ENCODE peak calls at places on chromosomes 7 and 10, in four cellular contexts. M is CD8-positive, alpha-beta T cell; J is NT2/D1; I is uterus. E is an unnamed sample. For H3K4me1, the result is how much of the 10 kb centered on the place peaks cover.

GRCh38 chr10:78552261-78552811 is 516.4 kb upstream of the ZMIZ1 start:
- DNase-seq in M (no peak), J (peak), I (peak), E (no peak)

GRCh38 chr7:30802812-30803211 is 31.6 kb downstream of the MINDY4 start:
- DNase-seq in M (no peak), J (no peak), I (no peak), E (no peak)

GRCh38 chr10:113187066-113187777 is 237.2 kb downstream of the TCF7L2 start:
- DNase-seq in M (no peak), J (no peak), I (no peak), E (no peak)

GRCh38 chr7:72183835-72184234 is 228.3 kb downstream of the CALN1 start:
- DNase-seq in M (no peak), J (peak), I (no peak), E (no peak)

GRCh38 chr10:47218803-47219202 is 81.2 kb upstream of the GDF10 start:
- DNase-seq in M (no peak), J (no peak), I (no peak), E (no peak)

GRCh38 chr7:71633571-71634008 is 501.6 kb downstream of the GALNT17 start:
- DNase-seq in M (no peak), J (peak), I (no peak), E (no peak)

GRCh38 chr7:103637726-103638125 is 191.7 kb upstream of the SLC26A5 start:
- DNase-seq in M (no peak), J (no peak), I (no peak), E (no peak)

GRCh38 chr10:94038024-94038423 is 44.3 kb downstream of the PLCE1 start:
- DNase-seq in M (no peak), J (no peak), I (no peak), E (no peak)

GRCh38 chr10:69086131-69086530 is 1.8 kb upstream of the SRGN start:
- DNase-seq in M (no peak), J (no peak), I (no peak), E (no peak)

GRCh38 chr7:55641273-55641691 is 69.0 kb upstream of the VOPP1 start:
- DNase-seq in M (peak), J (peak), I (peak), E (peak)

GRCh38 chr10:35640951-35641429 is 1.1 kb downstream of the FZD8 start:
- DNase-seq in M (no peak), J (no peak), I (peak), E (no peak)

GRCh38 chr7:15306286-15306685 is 255.5 kb downstream of the AGMO start:
- DNase-seq in M (no peak), J (no peak), I (no peak), E (no peak)

GRCh38 chr10:86661161-86662025 is 6.9 kb upstream of the LDB3 start:
- DNase-seq in M (no peak), J (no peak), I (no peak), E (no peak)

GRCh38 chr7:4472739-4473138 is 209.4 kb upstream of the FOXK1 start:
- DNase-seq in M (no peak), J (no peak), I (no peak), E (no peak)

GRCh38 chr7:21086688-21087087 is 300.0 kb upstream of the SP8 start:
- DNase-seq in M (no peak), J (no peak), I (no peak), E (no peak)

GRCh38 chr10:11772575-11773288 is 30.6 kb downstream of the ECHDC3 start:
- DNase-seq in M (no peak), J (no peak), I (no peak), E (no peak)

GRCh38 chr7:94297397-94297838 is 97.3 kb upstream of the COL1A2 start:
- DNase-seq in M (no peak), J (no peak), I (peak), E (no peak)

GRCh38 chr10:24449334-24449740 is 240.4 kb downstream of the KIAA1217 start:
- DNase-seq in M (no peak), J (no peak), I (no peak), E (no peak)
- H3K4me1 ChIP-seq in M (under half), J (under half), I (under half), E (under half)

GRCh38 chr10:84428711-84429110 is 100.3 kb downstream of the CCSER2 start:
- DNase-seq in M (no peak), J (no peak), I (no peak), E (no peak)

GRCh38 chr10:84427903-84428650 is 99.7 kb downstream of the CCSER2 start:
- DNase-seq in M (no peak), J (no peak), I (no peak), E (no peak)

GRCh38 chr10:84424731-84425165 is 96.4 kb downstream of the CCSER2 start:
- DNase-seq in M (peak), J (peak), I (peak), E (no peak)

GRCh38 chr10:84432891-84433290 is 104.5 kb downstream of the CCSER2 start:
- DNase-seq in M (no peak), J (no peak), I (no peak), E (no peak)

GRCh38 chr10:84429926-84430520 is 101.6 kb downstream of the CCSER2 start:
- DNase-seq in M (peak), J (peak), I (peak), E (peak)
- H3K4me1 ChIP-seq in M (under half), J (under half), I (under half), E (under half)

GRCh38 chr7:40799493-40800406 is 664.9 kb downstream of the SUGCT start:
- DNase-seq in M (no peak), J (peak), I (no peak), E (no peak)

GRCh38 chr7:40802497-40802896 is 667.7 kb downstream of the SUGCT start:
- DNase-seq in M (no peak), J (no peak), I (no peak), E (no peak)

GRCh38 chr7:40800771-40801170 is 666.0 kb downstream of the SUGCT start:
- DNase-seq in M (no peak), J (no peak), I (no peak), E (no peak)

GRCh38 chr7:40796723-40797122 is 661.9 kb downstream of the SUGCT start:
- DNase-seq in M (no peak), J (no peak), I (no peak), E (no peak)

DNA sequence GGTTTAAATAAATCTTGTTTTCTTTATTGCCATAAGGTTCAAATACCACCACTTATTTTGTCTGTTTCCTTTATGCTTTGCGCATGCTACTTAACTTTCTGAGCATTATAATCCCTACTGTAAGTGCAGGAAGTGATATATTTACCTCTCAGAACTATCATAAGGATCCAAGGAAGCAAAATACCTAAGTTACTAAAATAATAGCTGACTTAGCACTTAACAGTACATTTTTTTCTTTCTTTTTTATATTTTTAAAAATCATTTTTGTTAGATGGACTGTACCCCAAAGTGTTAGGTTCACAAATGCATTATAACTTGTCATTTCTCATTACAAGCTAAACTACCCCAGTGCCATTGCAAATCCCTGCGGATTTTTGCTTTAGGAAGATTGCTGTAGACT is 663.8 kb downstream of the SUGCT start:
- DNase-seq in M (no peak), J (no peak), I (no peak), E (no peak)
- H3K4me1 ChIP-seq in M (under half), J (under half), I (under half), E (under half)

GRCh38 chr7:158979023-158979529 is 122.7 kb downstream of the DYNC2I1 start:
- DNase-seq in M (no peak), J (no peak), I (no peak), E (no peak)
- H3K4me1 ChIP-seq in M (under half), J (under half), I (under half), E (under half)

DNA sequence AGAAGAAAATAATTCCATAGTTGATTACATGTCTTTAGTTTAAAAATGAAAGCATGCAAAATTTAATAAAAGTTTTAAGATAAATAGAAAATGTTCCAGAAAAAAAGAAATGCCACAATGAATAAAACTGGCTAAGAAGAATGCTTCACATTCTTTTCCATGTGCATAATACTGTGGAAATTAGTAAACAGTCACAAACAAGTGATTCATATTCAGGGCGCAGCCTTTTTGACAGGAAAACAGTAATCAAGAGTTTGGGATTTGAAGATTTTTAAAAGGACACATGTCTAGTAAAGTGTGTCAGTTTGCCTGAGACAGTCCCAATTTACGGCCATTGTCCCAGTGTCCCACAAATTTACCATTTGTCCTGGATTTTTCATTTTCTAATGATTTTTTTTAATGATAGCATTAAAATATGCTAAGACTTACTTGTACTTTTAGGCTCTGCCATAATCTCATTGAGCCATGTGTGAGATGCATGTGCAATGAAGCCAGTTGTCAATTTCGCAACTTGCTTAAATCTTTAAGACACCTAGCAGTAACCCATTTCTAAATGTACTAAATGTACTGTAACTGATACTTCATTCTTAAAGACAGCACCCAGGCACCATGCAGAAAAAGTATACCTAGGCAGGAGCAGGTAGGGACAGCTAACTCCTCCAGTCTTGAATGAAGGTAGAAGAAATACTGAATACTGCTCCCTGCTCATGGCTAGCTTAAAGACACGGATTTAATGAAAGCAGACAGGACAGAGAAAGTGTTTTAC is 46.9 kb downstream of the ZNF438 start:
- DNase-seq in M (no peak), J (no peak), I (no peak), E (no peak)
- H3K4me1 ChIP-seq in M (under half), J (under half), I (under half), E (under half)

GRCh38 chr10:124944982-124945381 is 3.1 kb downstream of the ZRANB1 start:
- DNase-seq in M (no peak), J (no peak), I (no peak), E (no peak)

GRCh38 chr10:124939290-124939689 is 2.6 kb upstream of the ZRANB1 start:
- DNase-seq in M (no peak), J (no peak), I (no peak), E (no peak)

GRCh38 chr10:124943301-124944092 is 1.6 kb downstream of the ZRANB1 start:
- DNase-seq in M (no peak), J (no peak), I (no peak), E (no peak)

GRCh38 chr10:124941823-124942222 is at the start of gene ZRANB1:
- DNase-seq in M (no peak), J (no peak), I (no peak), E (no peak)

GRCh38 chr10:124942317-124943169 is 620 bp downstream of the ZRANB1 start:
- DNase-seq in M (no peak), J (no peak), I (no peak), E (no peak)
- H3K4me1 ChIP-seq in M (under half), J (under half), I (under half), E (under half)

GRCh38 chr7:100015232-100016208 is at the start of gene ZKSCAN1:
- DNase-seq in M (peak), J (peak), I (peak), E (peak)
- H3K4me1 ChIP-seq in M (under half), J (under half), I (under half), E (under half)

GRCh38 chr7:102426268-102427031 is 6.9 kb upstream of the ORAI2 start:
- DNase-seq in M (peak), J (no peak), I (no peak), E (peak)
- H3K4me1 ChIP-seq in M (half or more), J (under half), I (under half), E (half or more)